ENCODE peak calls at places on chromosomes 4 and X, in seven cellular contexts. O is SJSA1, G is right cardiac atrium, J is IMR-90, X is left lung, I is heart left ventricle, K is pancreas. B is an unnamed sample. For H3K27me3, the result is how much of the 10 kb centered on the place peaks cover.

GRCh38 chrX:49192722-49193328 is 6.7 kb upstream of the PRICKLE3 start:
- DNase-seq in O (no peak), G (no peak), J (peak), X (no peak), I (no peak), K (no peak), B (no peak)

GRCh38 chrX:143025628-143026027 is at the start of gene SPANXN4:
- DNase-seq in O (no peak), G (no peak), J (no peak), X (no peak), I (no peak), K (no peak), B (no peak)

GRCh38 chr4:17664755-17665154 is 50.3 kb downstream of the MED28 start:
- DNase-seq in O (no peak), G (no peak), J (no peak), X (no peak), I (no peak), K (no peak), B (no peak)

GRCh38 chrX:153414838-153415552 is 3.7 kb downstream of the ZFP92 start:
- DNase-seq in O (no peak), G (no peak), J (no peak), X (no peak), I (no peak), K (no peak), B (peak)

GRCh38 chr4:113708250-113708649 is 53.3 kb downstream of the CAMK2D start:
- DNase-seq in O (peak), G (no peak), J (peak), X (no peak), I (no peak), K (no peak), B (no peak)

GRCh38 chrX:105018865-105019264 is 201.6 kb downstream of the TEX13A start:
- DNase-seq in O (no peak), G (no peak), J (no peak), X (no peak), I (no peak), K (no peak), B (no peak)

GRCh38 chr4:41820473-41820872 is 71.9 kb upstream of the PHOX2B start:
- DNase-seq in O (no peak), G (no peak), J (no peak), X (no peak), I (no peak), K (no peak), B (no peak)

GRCh38 chr4:52883183-52883621 is 21.1 kb downstream of the RASL11B start:
- DNase-seq in O (no peak), G (no peak), J (no peak), X (no peak), I (no peak), K (no peak), B (no peak)

GRCh38 chrX:38770152-38770551 is 31.1 kb upstream of the MID1IP1 start:
- DNase-seq in O (no peak), G (no peak), J (no peak), X (no peak), I (no peak), K (no peak), B (no peak)

GRCh38 chrX:45847966-45848365 is 647.3 kb upstream of the DIPK2B start:
- DNase-seq in O (peak), G (no peak), J (no peak), X (no peak), I (no peak), K (no peak), B (no peak)

GRCh38 chr4:3036131-3036952 is 38.0 kb downstream of the HTT-AS start:
- DNase-seq in O (no peak), G (no peak), J (no peak), X (no peak), I (no peak), K (no peak), B (no peak)

GRCh38 chr4:30847157-30847556 is 127.0 kb downstream of the PCDH7 start:
- DNase-seq in O (no peak), G (no peak), J (peak), X (no peak), I (no peak), K (no peak), B (no peak)

GRCh38 chrX:5681159-5681558 is 547.5 kb downstream of the NLGN4X start:
- DNase-seq in O (no peak), G (no peak), J (no peak), X (no peak), I (no peak), K (no peak), B (no peak)

GRCh38 chr4:41477200-41477910 is 60.6 kb upstream of the LIMCH1 start:
- DNase-seq in O (no peak), G (no peak), J (no peak), X (no peak), I (no peak), K (no peak), B (no peak)

GRCh38 chr4:140330311-140330900 is 43.0 kb upstream of the SCOC start:
- DNase-seq in O (peak), G (no peak), J (peak), X (no peak), I (no peak), K (no peak), B (no peak)

GRCh38 chr4:141045848-141046247 is 87.4 kb downstream of the RNF150 start:
- DNase-seq in O (no peak), G (no peak), J (no peak), X (no peak), I (no peak), K (no peak), B (no peak)

GRCh38 chr4:107599841-107600240 is 120.2 kb downstream of the PAPSS1 start:
- DNase-seq in O (no peak), G (no peak), J (no peak), X (no peak), I (no peak), K (no peak), B (no peak)

GRCh38 chr4:48228887-48229462 is 40.7 kb downstream of the TEC start:
- DNase-seq in O (no peak), G (no peak), J (peak), X (no peak), I (no peak), K (no peak), B (no peak)

GRCh38 chr4:182212211-182212761 is 30.9 kb upstream of the TENM3 start:
- DNase-seq in O (no peak), G (no peak), J (peak), X (peak), I (no peak), K (no peak), B (peak)

GRCh38 chrX:1336331-1337143 is at the start of gene IL3RA:
- DNase-seq in O (no peak), G (no peak), J (no peak), X (peak), I (peak), K (peak), B (peak)

GRCh38 chr4:126051709-126052424 is 737.1 kb downstream of the FAT4 start:
- DNase-seq in O (peak), G (no peak), J (peak), X (no peak), I (no peak), K (no peak), B (no peak)

GRCh38 chr4:112704991-112705845 is 68.3 kb downstream of the LARP7 start:
- DNase-seq in O (peak), G (peak), J (peak), X (no peak), I (peak), K (peak), B (peak)

GRCh38 chr4:96136056-96136455 is 296.2 kb downstream of the PDHA2 start:
- DNase-seq in O (no peak), G (no peak), J (no peak), X (no peak), I (no peak), K (no peak), B (no peak)

GRCh38 chrX:110145854-110146253 is 142.9 kb downstream of the TMEM164 start:
- DNase-seq in O (no peak), G (no peak), J (peak), X (no peak), I (no peak), K (no peak), B (no peak)

GRCh38 chr4:158750379-158750778 is 18.4 kb upstream of the FNIP2 start:
- DNase-seq in O (peak), G (no peak), J (peak), X (no peak), I (no peak), K (no peak), B (no peak)

GRCh38 chr4:89226665-89227572 is 80.7 kb downstream of the GPRIN3 start:
- DNase-seq in O (peak), G (peak), J (peak), X (no peak), I (peak), K (peak), B (peak)

GRCh38 chr4:185227713-185228278 is 18.4 kb downstream of the SNX25 start:
- DNase-seq in O (no peak), G (no peak), J (no peak), X (no peak), I (no peak), K (no peak), B (no peak)

GRCh38 chr4:13920111-13920875 is 292.8 kb upstream of the BOD1L1 start:
- DNase-seq in O (no peak), G (no peak), J (peak), X (no peak), I (no peak), K (no peak), B (no peak)

DNA sequence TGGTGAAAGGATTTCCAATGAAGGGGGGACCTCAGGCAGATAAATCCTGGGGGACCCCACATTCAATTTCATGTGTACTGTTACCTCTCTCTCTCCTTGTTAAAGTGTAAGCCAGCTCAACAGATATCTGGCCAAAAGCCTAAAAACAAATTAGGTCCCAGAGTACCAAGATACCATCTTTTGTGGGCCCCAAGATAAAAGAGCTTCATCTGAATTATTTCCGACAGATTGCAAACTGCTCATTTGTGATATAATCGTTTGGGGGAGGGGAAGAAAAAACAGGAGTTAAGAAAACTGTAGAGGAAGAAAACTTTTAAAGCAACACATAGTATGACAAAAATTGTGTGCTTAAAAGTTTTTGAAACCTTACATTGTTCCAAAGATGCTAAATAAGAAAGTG is 33.6 kb downstream of the GRIA3 start:
- DNase-seq in O (no peak), G (no peak), J (no peak), X (no peak), I (no peak), K (no peak), B (no peak)
- H3K27me3 ChIP-seq in O (under half), G (under half), J (under half), X (under half), I (under half), K (under half), B (under half)

DNA sequence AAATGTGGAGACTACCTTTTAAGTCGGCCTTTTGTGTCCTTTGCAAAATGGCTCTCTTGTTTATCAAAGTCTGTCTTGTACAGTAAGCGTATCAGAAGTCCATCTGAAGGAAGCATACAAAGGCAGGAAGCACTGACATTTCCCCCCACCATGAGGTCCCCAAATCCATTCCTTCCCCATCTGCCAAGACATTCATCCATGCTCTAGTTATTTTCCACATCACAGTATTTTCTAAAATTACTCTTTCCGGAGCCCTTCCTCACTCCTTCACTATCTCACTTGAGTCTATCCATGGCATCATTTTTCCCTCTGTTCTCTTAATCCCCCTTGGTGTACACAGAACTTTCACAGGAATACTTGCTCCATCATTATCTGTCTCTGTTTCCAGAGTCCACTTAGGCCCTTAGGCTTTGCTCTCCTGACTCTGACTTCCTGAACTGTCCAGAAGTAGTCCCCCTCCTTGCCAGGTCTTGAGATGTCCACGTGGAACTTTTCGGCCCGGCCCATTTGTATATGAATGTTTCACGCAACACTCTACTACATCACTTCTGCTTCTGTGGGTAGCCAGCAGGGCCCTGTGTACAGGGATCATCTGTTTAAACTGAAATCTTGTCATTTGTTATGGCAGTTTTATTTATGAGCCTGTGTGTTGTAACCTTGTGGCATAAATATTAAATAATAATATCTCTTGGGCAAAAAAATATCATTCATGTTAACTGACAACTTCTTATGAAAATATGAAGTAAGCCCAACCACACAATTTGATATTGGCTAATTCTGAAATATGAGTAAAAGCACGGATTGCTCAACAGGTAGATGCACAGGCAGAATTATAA is 2.0 kb downstream of the SEL1L3 start:
- DNase-seq in O (no peak), G (no peak), J (peak), X (no peak), I (no peak), K (no peak), B (peak)
- H3K4me3 ChIP-seq in O (peak), G (no peak), J (no peak), X (peak), I (peak), K (peak), B (peak)

DNA sequence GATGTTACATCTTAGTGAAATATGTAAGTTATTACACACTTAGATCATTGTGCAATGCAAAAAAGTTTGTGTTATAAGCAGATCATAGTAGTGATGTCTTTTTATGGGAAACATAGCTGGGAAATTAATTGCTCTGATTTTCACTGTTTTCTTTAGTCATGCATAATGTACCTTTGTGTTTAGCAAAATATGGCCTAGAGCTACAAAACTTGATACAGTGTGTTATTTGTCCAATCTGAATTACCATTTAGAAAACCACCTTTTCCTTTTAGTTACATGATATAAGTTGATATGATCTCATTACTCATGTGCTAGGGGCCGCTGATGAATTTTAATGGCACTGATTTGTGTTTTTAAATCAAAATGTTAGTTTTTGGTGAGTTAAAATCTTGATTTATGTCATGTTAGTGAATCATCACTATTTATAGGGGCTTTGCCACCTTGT is 2.0 kb downstream of the BMPR1B start:
- DNase-seq in O (no peak), G (no peak), J (no peak), X (no peak), I (no peak), K (no peak), B (no peak)
- H3K27me3 ChIP-seq in O (half or more), G (under half), J (under half), X (under half), I (under half), K (under half), B (under half)

GRCh38 chr4:915595-915994 is 16.5 kb downstream of the GAK start:
- DNase-seq in O (no peak), G (no peak), J (peak), X (no peak), I (no peak), K (no peak), B (peak)
- H3K4me3 ChIP-seq in O (no peak), G (no peak), J (no peak), X (no peak), I (no peak), K (no peak), B (peak)

GRCh38 chr4:110193822-110194761 is 4.3 kb downstream of the ELOVL6 start:
- DNase-seq in O (peak), G (peak), J (peak), X (peak), I (no peak), K (peak), B (peak)
- H3K27me3 ChIP-seq in O (under half), G (under half), J (under half), X (under half), I (under half), K (under half), B (under half)

B was measured in lower lobe of right lung.